ENCODE peak calls at places on chromosomes 16 and 17, in six cellular contexts. One of them, this sample, is unnamed.

GRCh38 chr17:48631693-48632578 is 5.8 kb upstream of the HOXB9 start:
- DNase-seq in HepG2: no peak
- DNase-seq in endothelial cell of umbilical vein: no peak
- DNase-seq in K562: peak
- DNase-seq in A549: no peak
- DNase-seq in H1: no peak
- DNase-seq in this sample: no peak

GRCh38 chr17:39640493-39641118 is 3.7 kb downstream of the STARD3 start:
- DNase-seq in HepG2: no peak
- DNase-seq in endothelial cell of umbilical vein: no peak
- DNase-seq in K562: no peak
- DNase-seq in A549: no peak
- DNase-seq in H1: no peak
- DNase-seq in this sample: no peak

GRCh38 chr16:86869288-86870022 is 291.1 kb downstream of the FOXL1 start:
- DNase-seq in HepG2: no peak
- DNase-seq in endothelial cell of umbilical vein: no peak
- DNase-seq in K562: peak
- DNase-seq in A549: no peak
- DNase-seq in H1: no peak
- DNase-seq in this sample: no peak

GRCh38 chr16:48146710-48147109 is 9.1 kb downstream of the ABCC12 start:
- DNase-seq in HepG2: no peak
- DNase-seq in endothelial cell of umbilical vein: no peak
- DNase-seq in K562: no peak
- DNase-seq in A549: no peak
- DNase-seq in H1: no peak
- DNase-seq in this sample: no peak

GRCh38 chr17:66714046-66715023 is 120.6 kb upstream of the CACNG5 start:
- DNase-seq in HepG2: no peak
- DNase-seq in endothelial cell of umbilical vein: no peak
- DNase-seq in K562: no peak
- DNase-seq in A549: no peak
- DNase-seq in H1: no peak
- DNase-seq in this sample: no peak

GRCh38 chr17:13813347-13814240 is 211.9 kb upstream of the HS3ST3A1 start:
- DNase-seq in HepG2: peak
- DNase-seq in endothelial cell of umbilical vein: no peak
- DNase-seq in K562: no peak
- DNase-seq in A549: no peak
- DNase-seq in H1: no peak
- DNase-seq in this sample: no peak

GRCh38 chr17:20787281-20787680 is 207.8 kb downstream of the CDRT15L2 start:
- DNase-seq in HepG2: no peak
- DNase-seq in endothelial cell of umbilical vein: no peak
- DNase-seq in K562: no peak
- DNase-seq in A549: no peak
- DNase-seq in H1: no peak
- DNase-seq in this sample: no peak

GRCh38 chr16:54506691-54507090 is 220.1 kb upstream of the IRX3 start:
- DNase-seq in HepG2: no peak
- DNase-seq in endothelial cell of umbilical vein: no peak
- DNase-seq in K562: no peak
- DNase-seq in A549: no peak
- DNase-seq in H1: no peak
- DNase-seq in this sample: no peak

GRCh38 chr17:74994440-74994839 is 7.0 kb downstream of the CDR2L start:
- DNase-seq in HepG2: peak
- DNase-seq in endothelial cell of umbilical vein: no peak
- DNase-seq in K562: no peak
- DNase-seq in A549: no peak
- DNase-seq in H1: no peak
- DNase-seq in this sample: no peak

GRCh38 chr16:19235886-19236285 is 49.6 kb upstream of the CLEC19A start:
- DNase-seq in HepG2: no peak
- DNase-seq in endothelial cell of umbilical vein: no peak
- DNase-seq in K562: no peak
- DNase-seq in A549: no peak
- DNase-seq in H1: no peak
- DNase-seq in this sample: no peak

GRCh38 chr17:4588862-4589625 is 4.7 kb downstream of the SMTNL2 start:
- DNase-seq in HepG2: no peak
- DNase-seq in endothelial cell of umbilical vein: no peak
- DNase-seq in K562: no peak
- DNase-seq in A549: no peak
- DNase-seq in H1: no peak
- DNase-seq in this sample: no peak

GRCh38 chr17:31869797-31870568 is 10.9 kb upstream of the COPRS start:
- DNase-seq in HepG2: no peak
- DNase-seq in endothelial cell of umbilical vein: no peak
- DNase-seq in K562: no peak
- DNase-seq in A549: no peak
- DNase-seq in H1: no peak
- DNase-seq in this sample: no peak
- TF ChIP-seq JUN in HepG2: no peak
- TF ChIP-seq JUN in endothelial cell of umbilical vein: no peak
- TF ChIP-seq JUN in K562: no peak
- TF ChIP-seq JUN in A549: no peak
- TF ChIP-seq JUN in H1: no peak
- TF ChIP-seq JUN in this sample: no peak

GRCh38 chr17:78284146-78284545 is 52.7 kb downstream of the TMEM235 start:
- DNase-seq in HepG2: no peak
- DNase-seq in endothelial cell of umbilical vein: no peak
- DNase-seq in K562: no peak
- DNase-seq in A549: peak
- DNase-seq in H1: no peak
- DNase-seq in this sample: no peak
- TF ChIP-seq JUN in HepG2: no peak
- TF ChIP-seq JUN in endothelial cell of umbilical vein: no peak
- TF ChIP-seq JUN in K562: no peak
- TF ChIP-seq JUN in A549: no peak
- TF ChIP-seq JUN in H1: no peak
- TF ChIP-seq JUN in this sample: no peak

GRCh38 chr16:56244612-56245011 is 53.3 kb downstream of the GNAO1 start:
- DNase-seq in HepG2: no peak
- DNase-seq in endothelial cell of umbilical vein: no peak
- DNase-seq in K562: no peak
- DNase-seq in A549: no peak
- DNase-seq in H1: no peak
- DNase-seq in this sample: no peak

GRCh38 chr16:56247808-56248207 is 56.5 kb downstream of the GNAO1 start:
- DNase-seq in HepG2: no peak
- DNase-seq in endothelial cell of umbilical vein: no peak
- DNase-seq in K562: no peak
- DNase-seq in A549: no peak
- DNase-seq in H1: no peak
- DNase-seq in this sample: no peak

GRCh38 chr16:56245197-56245596 is 53.9 kb downstream of the GNAO1 start:
- DNase-seq in HepG2: no peak
- DNase-seq in endothelial cell of umbilical vein: no peak
- DNase-seq in K562: no peak
- DNase-seq in A549: no peak
- DNase-seq in H1: no peak
- DNase-seq in this sample: no peak

GRCh38 chr16:56246051-56246817 is 54.9 kb downstream of the GNAO1 start:
- DNase-seq in HepG2: peak
- DNase-seq in endothelial cell of umbilical vein: no peak
- DNase-seq in K562: peak
- DNase-seq in A549: peak
- DNase-seq in H1: no peak
- DNase-seq in this sample: no peak

DNA sequence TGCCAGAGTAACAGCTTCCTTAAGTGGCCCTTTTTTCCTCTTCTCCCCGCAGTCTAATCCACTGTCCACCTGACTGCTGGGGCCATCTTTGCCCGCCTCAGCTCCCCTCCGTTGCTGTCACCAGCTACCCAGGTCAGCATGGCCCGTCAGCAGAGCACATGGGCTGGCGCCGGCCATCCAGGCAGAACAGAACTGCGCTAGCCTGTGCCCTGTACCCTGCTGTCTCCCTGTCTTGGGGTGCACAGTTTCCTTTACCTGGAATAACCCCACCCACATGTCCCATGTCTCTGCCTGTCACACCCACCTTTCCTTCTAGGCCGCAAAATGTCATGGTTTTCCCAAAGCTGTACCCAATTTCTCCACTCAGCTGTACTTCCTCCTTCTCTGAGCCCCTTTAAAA is 55.7 kb downstream of the GNAO1 start:
- DNase-seq in HepG2: no peak
- DNase-seq in endothelial cell of umbilical vein: no peak
- DNase-seq in K562: no peak
- DNase-seq in A549: no peak
- DNase-seq in H1: no peak
- DNase-seq in this sample: no peak
- TF ChIP-seq JUN in HepG2: no peak
- TF ChIP-seq JUN in endothelial cell of umbilical vein: no peak
- TF ChIP-seq JUN in K562: no peak
- TF ChIP-seq JUN in A549: no peak
- TF ChIP-seq JUN in H1: no peak
- TF ChIP-seq JUN in this sample: no peak

GRCh38 chr17:61429274-61429673 is 22.9 kb upstream of the TBX4 start:
- DNase-seq in HepG2: peak
- DNase-seq in endothelial cell of umbilical vein: no peak
- DNase-seq in K562: no peak
- DNase-seq in A549: no peak
- DNase-seq in H1: no peak
- DNase-seq in this sample: no peak
- TF ChIP-seq JUN in HepG2: no peak
- TF ChIP-seq JUN in endothelial cell of umbilical vein: no peak
- TF ChIP-seq JUN in K562: no peak
- TF ChIP-seq JUN in A549: no peak
- TF ChIP-seq JUN in H1: no peak
- TF ChIP-seq JUN in this sample: no peak

This sample was measured in WTC11.